ENCODE peak calls at places on chromosomes 6 and 20, in seven cellular contexts. B is stimulated activated effector memory CD8-positive, alpha-beta T cell treated with anti-CD3 and anti-CD28 coated beads, Interleukin-12 subunit alpha, Interleukin-12 subunit beta, amount 100 ng/mL, for 72 hours; F is CD4-positive, alpha-beta T cell; P is activated CD8-positive, alpha-beta memory T cell treated with anti-CD3 and anti-CD28 coated beads, Interleukin-2, amount 10 ng/mL, durations not matched to agents 7 days and 5 days; A is activated T-cell treated with anti-CD3 and anti-CD28 coated beads, Interleukin-2, amount 50 U/mL, for 72 hours; L is heart right ventricle; H is T-cell. E is an unnamed sample.

GRCh38 chr6:89559487-89559886 is 79.1 kb downstream of the LYRM2 start:
- ATAC-seq in B (no peak), F (no peak), P (no peak), A (no peak), L (no peak), H (no peak), E (no peak)

GRCh38 chr20:16707674-16708073 is 22.2 kb upstream of the SNRPB2 start:
- ATAC-seq in B (peak), F (no peak), P (no peak), A (no peak), L (no peak), H (no peak), E (peak)

GRCh38 chr20:48107560-48107959 is 322.3 kb upstream of the SULF2 start:
- ATAC-seq in B (no peak), F (no peak), P (no peak), A (no peak), L (no peak), H (no peak), E (no peak)

GRCh38 chr6:50720623-50721022 is 7.3 kb downstream of the TFAP2D start:
- ATAC-seq in B (no peak), F (no peak), P (no peak), A (no peak), L (no peak), H (no peak), E (no peak)

GRCh38 chr6:31919624-31920303 is 7.8 kb upstream of the C2 start:
- ATAC-seq in B (no peak), F (no peak), P (no peak), A (no peak), L (no peak), H (no peak), E (no peak)

GRCh38 chr20:63829598-63829942 is 1.5 kb downstream of the ZBTB46 start:
- ATAC-seq in B (no peak), F (peak), P (no peak), A (no peak), L (no peak), H (peak), E (peak)

GRCh38 chr6:139099984-139100383 is 34.9 kb upstream of the HECA start:
- ATAC-seq in B (peak), F (no peak), P (peak), A (peak), L (no peak), H (no peak), E (peak)

GRCh38 chr6:10099648-10100047 is 315.2 kb downstream of the TFAP2A start:
- ATAC-seq in B (no peak), F (no peak), P (no peak), A (no peak), L (no peak), H (no peak), E (no peak)

GRCh38 chr6:2632368-2632767 is 118.4 kb downstream of the MYLK4 start:
- ATAC-seq in B (no peak), F (no peak), P (no peak), A (no peak), L (peak), H (no peak), E (no peak)

GRCh38 chr6:150751296-150751695 is 114.2 kb upstream of the MTHFD1L start:
- ATAC-seq in B (no peak), F (no peak), P (no peak), A (no peak), L (no peak), H (no peak), E (no peak)

GRCh38 chr6:168133186-168133585 is 54.2 kb upstream of the FRMD1 start:
- ATAC-seq in B (no peak), F (no peak), P (no peak), A (no peak), L (peak), H (no peak), E (no peak)

GRCh38 chr20:33177866-33178265 is 9.9 kb downstream of the BPIFA2 start:
- ATAC-seq in B (no peak), F (no peak), P (no peak), A (no peak), L (no peak), H (no peak), E (no peak)

GRCh38 chr6:162798546-162798945 is 70.8 kb downstream of the PACRG start:
- ATAC-seq in B (no peak), F (no peak), P (no peak), A (no peak), L (no peak), H (no peak), E (peak)

GRCh38 chr20:59583428-59584277 is 20.7 kb upstream of the PHACTR3 start:
- ATAC-seq in B (no peak), F (no peak), P (no peak), A (no peak), L (peak), H (no peak), E (no peak)

GRCh38 chr20:39025883-39026282 is 63.7 kb downstream of the DHX35 start:
- ATAC-seq in B (peak), F (peak), P (peak), A (peak), L (no peak), H (peak), E (peak)

GRCh38 chr20:63782521-63782971 is 43.0 kb downstream of the SLC2A4RG start:
- ATAC-seq in B (no peak), F (peak), P (no peak), A (peak), L (no peak), H (peak), E (no peak)

GRCh38 chr6:18186033-18186432 is 30.8 kb downstream of the KDM1B start:
- ATAC-seq in B (no peak), F (no peak), P (no peak), A (no peak), L (peak), H (no peak), E (peak)

GRCh38 chr6:159913862-159914564 is 23.2 kb downstream of the MAS1 start:
- ATAC-seq in B (peak), F (no peak), P (no peak), A (no peak), L (no peak), H (no peak), E (peak)

GRCh38 chr6:155228549-155229166 is 35.2 kb upstream of the CLDN20 start:
- ATAC-seq in B (no peak), F (no peak), P (no peak), A (no peak), L (no peak), H (no peak), E (no peak)

GRCh38 chr20:63942250-63943006 is 13.8 kb downstream of the UCKL1 start:
- ATAC-seq in B (no peak), F (peak), P (no peak), A (no peak), L (no peak), H (no peak), E (peak)

GRCh38 chr6:157539421-157539822 is 158.4 kb downstream of the ZDHHC14 start:
- ATAC-seq in B (no peak), F (no peak), P (no peak), A (no peak), L (no peak), H (no peak), E (no peak)

GRCh38 chr20:44614525-44614924 is 32.1 kb downstream of the PKIG start:
- ATAC-seq in B (no peak), F (no peak), P (no peak), A (no peak), L (peak), H (no peak), E (no peak)

GRCh38 chr6:168648240-168648639 is 207.3 kb downstream of the SMOC2 start:
- ATAC-seq in B (no peak), F (no peak), P (no peak), A (no peak), L (no peak), H (no peak), E (no peak)

GRCh38 chr6:142696689-142697088 is 248.3 kb downstream of the HIVEP2 start:
- ATAC-seq in B (no peak), F (no peak), P (no peak), A (no peak), L (no peak), H (no peak), E (no peak)

GRCh38 chr6:144918073-144918472 is 632.9 kb downstream of the UTRN start:
- ATAC-seq in B (no peak), F (no peak), P (no peak), A (no peak), L (no peak), H (no peak), E (no peak)